ENCODE peak calls at places on chromosomes 7 and 10, in nine cellular contexts. N, M, P, J, U, Z, I, L and V are unnamed samples.

GRCh38 chr10:113030453-113030852 is 80.4 kb downstream of the TCF7L2 start:
- DNase-seq in L (no peak), I (no peak), P (peak; percentile 63), J (no peak), N (no peak), Z (no peak), M (no peak), U (no peak), V (peak; percentile 18)

GRCh38 chr10:74103560-74104248 is 46.9 kb downstream of the AP3M1 start:
- DNase-seq in L (no peak), Z (peak; percentile 90), N (no peak), U (no peak), I (peak; percentile 49), P (peak; percentile 42), J (no peak), M (no peak), V (no peak)

GRCh38 chr7:40717242-40717641 is 582.4 kb downstream of the SUGCT start:
- DNase-seq in P (peak; percentile 81), Z (peak; percentile 86), J (peak; percentile 95), U (no peak), M (no peak), I (peak; percentile 91), L (peak; percentile 22), N (peak; percentile 73), V (peak; percentile 90)

GRCh38 chr7:120864146-120864920 is 6.4 kb upstream of the TSPAN12 start:
- DNase-seq in P (no peak), Z (no peak), L (no peak), M (no peak), U (no peak), I (no peak), J (no peak), N (no peak), V (no peak)

GRCh38 chr7:98186452-98187137 is 24.6 kb upstream of the BHLHA15 start:
- DNase-seq in M (no peak), J (no peak), L (no peak), P (peak; percentile 82), I (peak; percentile 61), N (no peak), U (no peak), Z (peak; percentile 38), V (peak; percentile 67)

GRCh38 chr10:43206391-43207235 is 60.3 kb downstream of the RASGEF1A start:
- DNase-seq in N (no peak), M (no peak), U (no peak), J (peak; percentile 10), Z (no peak), L (no peak), I (no peak), P (no peak), V (no peak)

GRCh38 chr7:1457949-1458675 is 1.2 kb downstream of the MICALL2 start:
- DNase-seq in Z (peak; percentile 18), P (no peak), I (peak; percentile 21), M (no peak), U (no peak), L (no peak), N (no peak), J (no peak), V (no peak)

GRCh38 chr10:28815681-28816080 is 138.4 kb downstream of the BAMBI start:
- DNase-seq in Z (no peak), J (no peak), U (no peak), I (no peak), L (no peak), P (no peak), N (no peak), M (no peak), V (no peak)

GRCh38 chr7:157508477-157508881 is 171.7 kb downstream of the DNAJB6 start:
- DNase-seq in J (no peak), N (no peak), P (no peak), M (no peak), I (no peak), Z (no peak), L (no peak), U (no peak), V (no peak)

GRCh38 chr10:101425535-101425934 is 71.6 kb downstream of the BTRC start:
- DNase-seq in Z (no peak), I (no peak), U (no peak), N (no peak), M (no peak), P (no peak), J (no peak), L (no peak), V (no peak)

GRCh38 chr10:124221356-124222297 is 128.2 kb upstream of the CHST15 start:
- DNase-seq in J (no peak), M (no peak), N (no peak), I (peak; percentile 59), U (no peak), Z (peak; percentile 63), L (no peak), P (no peak), V (peak; percentile 32)

GRCh38 chr7:107891619-107892366 is 810 bp downstream of the DLD start:
- DNase-seq in I (peak; percentile 38), J (no peak), Z (no peak), M (no peak), U (no peak), L (no peak), N (no peak), P (peak; percentile 60), V (peak; percentile 51)

GRCh38 chr10:4661572-4662255 is 164.3 kb upstream of the AKR1E2 start:
- DNase-seq in Z (no peak), L (peak; percentile 5), N (no peak), P (no peak), J (no peak), M (no peak), I (no peak), U (peak; percentile 65), V (no peak)

GRCh38 chr10:131073469-131074060 is 238.0 kb downstream of the TCERG1L start:
- DNase-seq in I (no peak), Z (no peak), L (no peak), P (no peak), N (no peak), J (no peak), M (no peak), U (no peak), V (no peak)

GRCh38 chr7:158247758-158248487 is 339.7 kb downstream of the PTPRN2 start:
- DNase-seq in M (no peak), Z (no peak), P (no peak), U (peak; percentile 1), N (no peak), L (no peak), I (no peak), J (no peak), V (no peak)

GRCh38 chr7:55522268-55522902 is 49.9 kb downstream of the VOPP1 start:
- DNase-seq in L (no peak), U (no peak), I (no peak), Z (no peak), J (no peak), N (no peak), M (no peak), P (no peak), V (no peak)

GRCh38 chr7:40604601-40605438 is 470.0 kb downstream of the SUGCT start:
- DNase-seq in J (peak; percentile 70), M (peak; percentile 12), N (peak; percentile 76), U (no peak), P (peak; percentile 52), I (peak; percentile 81), L (no peak), Z (no peak), V (peak; percentile 28)

GRCh38 chr10:91090761-91091529 is 129.5 kb upstream of the PCGF5 start:
- DNase-seq in I (peak; percentile 16), Z (no peak), J (no peak), N (no peak), U (no peak), M (no peak), L (no peak), P (no peak), V (no peak)

GRCh38 chr7:130463553-130464434 is 23.0 kb upstream of the CEP41 start:
- DNase-seq in L (no peak), P (no peak), I (no peak), M (no peak), N (no peak), U (no peak), Z (peak; percentile 23), J (no peak), V (no peak)
- TF ChIP-seq CTCF in L (no peak), P (no peak), I (no peak), M (no peak), N (no peak), U (no peak), Z (no peak), J (no peak), V (no peak)

GRCh38 chr10:11286261-11286989 is 268.8 kb downstream of the CELF2 start:
- DNase-seq in Z (no peak), P (no peak), N (no peak), L (no peak), I (no peak), J (no peak), U (no peak), M (no peak), V (no peak)

GRCh38 chr10:11282661-11283060 is 265.0 kb downstream of the CELF2 start:
- DNase-seq in M (no peak), N (no peak), I (no peak), P (no peak), U (no peak), L (no peak), J (no peak), Z (no peak), V (no peak)

GRCh38 chr10:11284291-11285085 is 266.8 kb downstream of the CELF2 start:
- DNase-seq in J (no peak), N (no peak), I (no peak), U (no peak), Z (no peak), P (no peak), M (no peak), L (no peak), V (no peak)

GRCh38 chr10:11282156-11282555 is 264.5 kb downstream of the CELF2 start:
- DNase-seq in J (no peak), N (no peak), M (no peak), L (no peak), I (no peak), U (no peak), Z (no peak), P (no peak), V (no peak)

GRCh38 chr10:11285171-11285570 is 267.5 kb downstream of the CELF2 start:
- DNase-seq in Z (no peak), M (no peak), J (no peak), P (no peak), N (no peak), L (no peak), I (no peak), U (no peak), V (no peak)
- H3K36me3 ChIP-seq in Z (no peaks in the 10 kb centered on the region), M (no peaks in the 10 kb centered on the region), J (no peaks in the 10 kb centered on the region), P (no peaks in the 10 kb centered on the region), N (no peaks in the 10 kb centered on the region), L (peaks cover 13% of the 10 kb centered on the region), I (peaks cover 14% of the 10 kb centered on the region), U (no peaks in the 10 kb centered on the region), V (no peaks in the 10 kb centered on the region)

GRCh38 chr10:77504870-77505257 is 132.7 kb downstream of the KCNMA1 start:
- DNase-seq in P (peak; percentile 56), I (no peak), Z (peak; percentile 100), J (no peak), U (no peak), N (no peak), L (no peak), M (peak; percentile 83), V (peak; percentile 96)
- TF ChIP-seq CTCF in P (no peak), I (no peak), Z (peak; percentile 90), J (no peak), U (no peak), N (no peak), L (no peak), M (peak; percentile 51), V (peak; percentile 36)

GRCh38 chr7:113247198-113247597 is 128.8 kb upstream of the SMIM30 start:
- DNase-seq in N (no peak), J (no peak), Z (peak; percentile 17), M (no peak), L (no peak), U (no peak), P (peak; percentile 16), I (no peak), V (no peak)
- H3K36me3 ChIP-seq in N (no peaks in the 10 kb centered on the region), J (no peaks in the 10 kb centered on the region), Z (no peaks in the 10 kb centered on the region), M (no peaks in the 10 kb centered on the region), L (no peaks in the 10 kb centered on the region), U (no peaks in the 10 kb centered on the region), P (no peaks in the 10 kb centered on the region), I (no peaks in the 10 kb centered on the region), V (no peaks in the 10 kb centered on the region)